ENCODE peak calls at places on chromosomes 11 and 22, in four cellular contexts. I is astrocyte of the spinal cord, V is lower lobe of right lung, F is DND-41. S is an unnamed sample.
A peak's percentile ranks its signal among the peaks of the same experiment; 100 is the strongest.

GRCh38 chr11:37712246-37712645 is 1114.2 kb upstream of the RAG2 start:
- DNase-seq in V (no peak), F (no peak), I (peak; percentile 25), S (no peak)

GRCh38 chr22:23071163-23072034 is 1.1 kb downstream of the GNAZ start:
- DNase-seq in V (peak; percentile 37), I (no peak), F (no peak), S (no peak)

GRCh38 chr11:9092846-9093778 is 1.7 kb upstream of the SCUBE2 start:
- DNase-seq in I (peak; percentile 6), F (no peak), V (no peak), S (no peak)

GRCh38 chr11:102144357-102145342 is 34.4 kb downstream of the YAP1 start:
- DNase-seq in V (no peak), I (peak; percentile 56), F (no peak), S (no peak)

GRCh38 chr11:69587454-69588081 is 53.4 kb upstream of the CCND1 start:
- DNase-seq in I (peak; percentile 36), V (no peak), F (no peak), S (no peak)

GRCh38 chr22:26276530-26277200 is 107.4 kb downstream of the SEZ6L start:
- DNase-seq in V (no peak), I (no peak), F (no peak), S (no peak)

GRCh38 chr11:9573775-9574555 is 495 bp downstream of the WEE1 start:
- DNase-seq in I (no peak), V (peak; percentile 58), F (no peak), S (no peak)

GRCh38 chr11:10778217-10778970 is 27.3 kb downstream of the CTR9 start:
- DNase-seq in F (no peak), I (peak; percentile 73), V (no peak), S (no peak)

GRCh38 chr11:100861221-100861620 is 174.1 kb downstream of the ARHGAP42 start:
- DNase-seq in F (no peak), I (no peak), V (no peak), S (peak; percentile 72)

GRCh38 chr22:47047321-47048122 is 285.1 kb downstream of the TBC1D22A start:
- DNase-seq in V (peak; percentile 28), F (no peak), I (no peak), S (no peak)

GRCh38 chr11:105236631-105237030 is 97.1 kb upstream of the CARD18 start:
- DNase-seq in I (peak; percentile 62), V (no peak), F (no peak), S (no peak)

GRCh38 chr11:68840661-68841653 is 759 bp downstream of the CPT1A start:
- DNase-seq in F (peak; percentile 49), I (peak; percentile 34), V (peak; percentile 77), S (no peak)

GRCh38 chr11:85823816-85824215 is 12.9 kb upstream of the SYTL2 start:
- DNase-seq in I (no peak), F (peak; percentile 61), V (no peak), S (no peak)

GRCh38 chr11:304915-305833 is 2.4 kb upstream of the IFITM2 start:
- DNase-seq in V (peak; percentile 70), I (peak; percentile 81), F (peak; percentile 72), S (no peak)

GRCh38 chr11:16632295-16633200 is 105.9 kb upstream of the C11orf58 start:
- DNase-seq in F (no peak), I (peak; percentile 23), V (no peak), S (peak; percentile 63)

GRCh38 chr11:38824573-38824972 is 2226.5 kb upstream of the RAG2 start:
- DNase-seq in V (no peak), I (no peak), F (no peak), S (peak; percentile 14)

GRCh38 chr22:29765905-29766631 is 739 bp downstream of the ZMAT5 start:
- DNase-seq in V (no peak), F (peak; percentile 46), I (no peak), S (no peak)

GRCh38 chr22:22372063-22372462 is 127.5 kb downstream of the VPREB1 start:
- DNase-seq in I (no peak), F (no peak), V (no peak), S (no peak)

GRCh38 chr11:102724904-102725515 is at the start of gene MMP8:
- DNase-seq in F (no peak), I (peak; percentile 47), V (no peak), S (no peak)

GRCh38 chr11:3836903-3837302 is 3.9 kb downstream of the RHOG start:
- DNase-seq in F (peak; percentile 81), V (peak; percentile 66), I (no peak), S (no peak)

GRCh38 chr11:79439430-79439892 is 1.4 kb downstream of the TENM4 start:
- DNase-seq in F (no peak), I (peak; percentile 59), V (no peak), S (no peak)

GRCh38 chr11:78414321-78415051 is 3.1 kb downstream of the GAB2 start:
- DNase-seq in F (no peak), I (peak; percentile 36), V (no peak), S (no peak)

DNA sequence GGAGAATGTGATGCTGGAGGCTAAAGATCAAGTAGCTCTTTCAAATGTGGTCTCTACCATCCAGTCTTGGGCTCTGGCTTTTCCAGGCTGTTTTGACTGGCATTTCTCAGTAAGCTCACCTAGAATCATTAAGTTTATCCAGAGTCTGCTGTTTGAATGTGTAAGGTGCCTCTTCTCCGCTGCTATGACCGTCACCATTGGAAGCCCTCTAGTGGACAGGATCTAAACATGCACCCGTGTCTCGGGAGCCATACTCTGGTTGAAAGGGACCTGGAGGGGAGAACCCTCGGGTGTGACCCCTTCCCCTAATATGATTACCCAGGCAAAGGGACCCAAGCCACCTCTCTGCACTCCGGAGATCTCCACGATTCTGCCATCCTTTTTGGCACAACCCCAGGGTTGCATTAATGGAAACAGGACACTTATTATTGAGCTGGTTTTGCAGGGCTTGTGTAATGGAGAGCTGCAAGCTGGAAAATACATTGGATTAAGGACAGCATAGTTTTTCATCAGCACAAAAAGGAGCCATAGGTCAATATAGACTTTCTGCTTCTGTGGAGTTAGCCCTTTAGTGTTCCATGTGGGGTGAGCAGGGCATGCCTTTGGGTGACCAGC is 191.0 kb upstream of the LARGE1 start:
- DNase-seq in F (peak; percentile 10), I (no peak), V (no peak), S (no peak)
- TF ChIP-seq CTCF in F (peak; percentile 69), I (peak; percentile 46), V (peak; percentile 70), S (peak; percentile 73)

DNA sequence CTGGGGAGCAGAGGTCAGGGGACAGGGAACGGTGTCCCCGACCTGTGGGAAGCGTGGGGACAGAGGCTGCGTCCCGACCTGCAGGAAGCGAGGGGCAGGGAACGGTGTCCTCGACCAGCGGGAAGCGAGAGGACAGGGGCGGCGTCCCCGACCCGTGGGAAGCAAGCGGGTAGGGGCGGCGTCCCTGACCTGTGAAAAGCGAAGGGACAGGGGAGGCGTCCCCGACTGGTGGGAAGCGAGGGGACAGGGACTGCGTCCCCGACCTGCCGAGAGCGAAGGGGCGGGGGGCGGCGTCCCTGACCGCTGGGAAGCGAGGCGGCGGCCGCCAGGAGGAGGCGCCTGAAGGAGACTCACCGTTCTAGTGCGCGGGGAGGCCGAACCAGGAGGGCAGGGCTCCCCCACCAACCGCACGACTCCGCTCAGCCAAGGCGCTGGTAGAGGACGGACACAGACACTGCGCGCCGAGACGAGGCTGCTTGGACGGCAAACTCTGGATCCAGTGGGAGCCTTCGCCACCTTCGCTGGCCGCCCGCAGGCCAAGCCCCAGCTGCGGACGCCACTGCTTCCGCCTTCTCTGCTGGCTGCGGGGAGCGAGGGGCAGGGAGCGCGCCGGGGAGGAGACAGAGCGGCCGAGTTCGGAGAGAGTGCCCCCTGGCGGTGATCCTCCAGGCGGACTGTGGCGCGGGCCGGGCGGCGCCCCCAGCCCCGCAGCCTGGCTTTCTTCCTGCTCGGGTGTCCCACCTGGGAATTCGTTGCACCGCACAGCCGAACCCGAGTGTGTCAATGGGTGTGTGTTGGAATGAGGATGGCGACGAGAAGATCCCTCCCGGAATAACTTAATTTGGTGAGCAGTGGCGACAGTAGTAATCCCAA is at the start of gene TRAF6:
- DNase-seq in I (peak; percentile 86), V (peak; percentile 94), F (peak; percentile 89), S (peak; percentile 35)
- TF ChIP-seq CTCF in I (peak; percentile 83), V (peak; percentile 95), F (peak; percentile 91), S (peak; percentile 96)

GRCh38 chr22:28478564-28478963 is 201.1 kb downstream of the TTC28 start:
- DNase-seq in I (no peak), V (no peak), F (no peak), S (no peak)

GRCh38 chr22:28481725-28482124 is 197.9 kb downstream of the TTC28 start:
- DNase-seq in I (no peak), F (no peak), V (no peak), S (no peak)

GRCh38 chr22:28484662-28485061 is 195.0 kb downstream of the TTC28 start:
- DNase-seq in I (no peak), V (no peak), F (no peak), S (no peak)

GRCh38 chr22:28477556-28477955 is 202.1 kb downstream of the TTC28 start:
- DNase-seq in I (no peak), V (no peak), F (no peak), S (no peak)

DNA sequence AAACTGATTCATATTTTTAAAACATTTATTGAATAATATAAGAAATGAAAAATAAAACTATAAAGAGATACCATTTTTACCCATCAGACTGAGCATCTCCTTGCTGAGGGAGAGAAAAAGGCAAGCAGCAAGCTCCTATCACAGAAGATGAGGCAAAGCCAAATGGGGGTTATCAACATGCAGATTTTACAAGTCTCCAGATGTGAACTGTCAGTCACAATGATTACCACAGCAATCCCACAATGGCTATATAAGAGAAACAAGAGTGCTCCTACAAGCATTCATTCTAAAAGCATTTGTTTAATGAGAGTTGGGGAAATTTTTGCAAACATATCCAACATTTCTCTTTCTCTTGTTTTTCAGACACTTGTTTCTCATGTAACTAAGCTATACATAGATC is 199.7 kb downstream of the TTC28 start:
- DNase-seq in F (no peak), I (no peak), V (no peak), S (no peak)
- TF ChIP-seq CTCF in F (no peak), I (no peak), V (no peak), S (no peak)

DNA sequence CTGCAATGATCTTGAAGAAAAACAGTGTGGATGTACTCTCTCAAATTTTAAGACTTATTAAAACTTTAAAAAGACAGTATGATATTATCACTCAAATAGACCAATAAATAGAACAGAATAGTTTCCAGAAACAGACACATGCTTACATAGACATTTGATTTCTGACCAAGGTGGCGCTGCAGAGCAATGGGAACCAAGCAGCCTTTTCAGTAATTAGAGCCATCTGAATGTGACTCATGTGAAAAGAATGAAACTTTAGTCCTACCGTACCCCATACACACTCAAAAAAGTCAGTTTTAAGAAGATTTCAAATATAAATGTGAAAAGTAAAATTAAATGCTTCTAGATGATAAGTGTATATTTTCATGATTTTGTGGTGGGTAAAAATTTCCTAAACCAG is 74.2 kb upstream of the MS4A8 start:
- DNase-seq in V (no peak), I (peak; percentile 1), F (no peak), S (peak; percentile 49)
- TF ChIP-seq CTCF in V (peak; percentile 34), I (peak; percentile 21), F (peak; percentile 33), S (peak; percentile 78)

DNA sequence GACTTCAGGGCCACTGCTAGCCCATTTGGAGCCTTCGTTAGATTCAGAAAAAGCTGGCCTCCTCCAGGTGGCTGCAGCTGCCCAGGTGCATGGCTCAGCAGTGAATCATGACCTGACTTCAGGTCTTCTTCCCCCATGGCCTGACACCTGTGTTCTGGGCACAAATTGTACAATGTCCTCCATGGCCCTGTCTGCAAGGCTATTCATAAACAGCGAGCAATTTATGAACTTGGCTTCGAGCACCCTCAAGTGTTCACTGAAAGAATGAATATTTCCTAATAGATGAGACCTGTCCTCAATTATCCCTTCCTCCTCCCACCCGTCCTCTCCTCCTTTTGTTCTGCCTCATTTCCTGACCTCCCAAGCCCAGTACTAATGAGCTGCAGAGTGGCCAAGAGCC is 12.2 kb upstream of the VPS37C start:
- DNase-seq in I (no peak), F (no peak), V (no peak), S (peak; percentile 41)
- TF ChIP-seq CTCF in I (no peak), F (no peak), V (no peak), S (peak; percentile 72)

S was measured in LNCaP clone FGC.